ENCODE peak calls at places on chromosome 20, in four cellular contexts. A is NCI-H1436, T is HT1080, Z is fibroblast of the aortic adventitia. B is an unnamed sample.
A peak's percentile ranks its signal among the peaks of the same experiment; 100 is the strongest.

GRCh38 chr20:6765469-6766058 is 1.9 kb upstream of the BMP2 start:
- DNase-seq in A (peak; percentile 64), T (peak; percentile 79), Z (peak; percentile 87), B (peak; percentile 84)

GRCh38 chr20:36128463-36129176 is 25.9 kb upstream of the EPB41L1 start:
- DNase-seq in A (no peak), T (peak; percentile 67), Z (peak; percentile 74), B (peak; percentile 67)

GRCh38 chr20:47205577-47206123 is 150.8 kb downstream of the ZMYND8 start:
- DNase-seq in A (peak; percentile 24), T (peak; percentile 74), Z (peak; percentile 81), B (peak; percentile 49)

GRCh38 chr20:63858393-63859165 is 2.7 kb upstream of the ABHD16B start:
- DNase-seq in A (no peak), T (peak; percentile 56), Z (no peak), B (no peak)

GRCh38 chr20:62400021-62400420 is 7.1 kb downstream of the CABLES2 start:
- DNase-seq in A (no peak), T (no peak), Z (no peak), B (no peak)

GRCh38 chr20:24718696-24719095 is 230.4 kb upstream of the CST7 start:
- DNase-seq in A (no peak), T (no peak), Z (no peak), B (no peak)

GRCh38 chr20:19079536-19080299 is 132.7 kb upstream of the SLC24A3 start:
- DNase-seq in A (no peak), T (peak; percentile 84), Z (no peak), B (no peak)

GRCh38 chr20:51802170-51802745 is at the start of gene SALL4:
- DNase-seq in A (no peak), T (no peak), Z (peak; percentile 8), B (no peak)

GRCh38 chr20:16350465-16350864 is 222.8 kb downstream of the KIF16B start:
- DNase-seq in A (no peak), T (peak; percentile 85), Z (peak; percentile 11), B (no peak)

GRCh38 chr20:11329271-11329670 is 588.4 kb upstream of the BTBD3 start:
- DNase-seq in A (no peak), T (peak; percentile 27), Z (no peak), B (no peak)

GRCh38 chr20:62761058-62761758 is 35.1 kb upstream of the MRGBP start:
- DNase-seq in A (no peak), T (no peak), Z (no peak), B (no peak)

GRCh38 chr20:22374678-22375590 is 209.4 kb downstream of the FOXA2 start:
- DNase-seq in A (peak; percentile 23), T (peak; percentile 79), Z (peak; percentile 50), B (no peak)

B was measured in NCI-H526.